ENCODE peak calls at places on chromosomes 13 and 19, in six cellular contexts. O is astrocyte of the hippocampus, G is EL, U is colonic mucosa, I is fibroblast of the aortic adventitia, Z is KG1. D is an unnamed sample.

GRCh38 chr13:105552078-105552477 is 983.4 kb downstream of the EFNB2 start:
- DNase-seq in O (no peak), G (no peak), U (no peak), I (no peak), Z (no peak), D (no peak)

GRCh38 chr19:53876651-53877224 is 5.3 kb upstream of the PRKCG start:
- DNase-seq in O (no peak), G (no peak), U (no peak), I (no peak), Z (no peak), D (no peak)

GRCh38 chr19:50836543-50837195 is 3.3 kb upstream of the KLK15 start:
- DNase-seq in O (no peak), G (no peak), U (no peak), I (no peak), Z (no peak), D (no peak)

GRCh38 chr13:67554296-67554695 is 324.2 kb upstream of the PCDH9 start:
- DNase-seq in O (no peak), G (no peak), U (no peak), I (no peak), Z (no peak), D (no peak)

GRCh38 chr19:32889137-32889934 is 19.8 kb upstream of the SLC7A9 start:
- DNase-seq in O (no peak), G (no peak), U (no peak), I (no peak), Z (no peak), D (no peak)

GRCh38 chr19:6221220-6221877 is 58.4 kb downstream of the MLLT1 start:
- DNase-seq in O (no peak), G (no peak), U (no peak), I (no peak), Z (no peak), D (peak)

GRCh38 chr13:98990701-98991100 is 12.8 kb upstream of the DOCK9 start:
- DNase-seq in O (peak), G (no peak), U (no peak), I (no peak), Z (no peak), D (no peak)

GRCh38 chr13:43111887-43112400 is 88.6 kb downstream of the DNAJC15 start:
- DNase-seq in O (no peak), G (no peak), U (no peak), I (no peak), Z (no peak), D (no peak)

GRCh38 chr13:64397699-64398098 is 2832.4 kb downstream of the PCDH9 start:
- DNase-seq in O (no peak), G (peak), U (no peak), I (peak), Z (no peak), D (no peak)

D was measured in kidney.